ENCODE peak calls at places on chromosomes 6 and 20, in four cellular contexts. H is upper lobe of right lung, P is astrocyte of the spinal cord, I is heart left ventricle. D is an unnamed sample.

GRCh38 chr20:46299078-46299477 is 9.2 kb downstream of the CDH22 start:
- DNase-seq in H (no peak), P (no peak), I (no peak), D (no peak)

GRCh38 chr6:116971959-116972358 is 94.9 kb downstream of the RFX6 start:
- DNase-seq in H (no peak), P (peak), I (peak), D (peak)

GRCh38 chr6:54598787-54599309 is 247.7 kb upstream of the FAM83B start:
- DNase-seq in H (no peak), P (no peak), I (no peak), D (peak)

GRCh38 chr6:36847152-36847551 is 7.9 kb upstream of the CPNE5 start:
- DNase-seq in H (no peak), P (no peak), I (no peak), D (no peak)

GRCh38 chr6:159112714-159113113 is 56.5 kb upstream of the FNDC1 start:
- DNase-seq in H (no peak), P (no peak), I (no peak), D (no peak)

GRCh38 chr6:121595646-121596045 is 160.2 kb downstream of the GJA1 start:
- DNase-seq in H (no peak), P (no peak), I (no peak), D (no peak)

GRCh38 chr6:39296745-39297640 is 17.2 kb downstream of the KCNK17 start:
- DNase-seq in H (no peak), P (no peak), I (no peak), D (no peak)

GRCh38 chr6:148509789-148510581 is 167.3 kb downstream of the SASH1 start:
- DNase-seq in H (no peak), P (peak), I (peak), D (peak)

GRCh38 chr6:41576667-41577066 is 30.5 kb downstream of the FOXP4 start:
- DNase-seq in H (no peak), P (no peak), I (no peak), D (no peak)

GRCh38 chr20:25282034-25282781 is 34.3 kb downstream of the PYGB start:
- DNase-seq in H (peak), P (no peak), I (peak), D (no peak)

GRCh38 chr20:15889924-15890256 is 683.4 kb downstream of the KIF16B start:
- DNase-seq in H (no peak), P (no peak), I (no peak), D (no peak)

GRCh38 chr6:146041282-146041681 is 12.4 kb downstream of the GRM1 start:
- DNase-seq in H (no peak), P (peak), I (no peak), D (no peak)

GRCh38 chr6:152246554-152247337 is 390.4 kb downstream of the SYNE1 start:
- DNase-seq in H (no peak), P (no peak), I (no peak), D (no peak)

GRCh38 chr20:46388201-46388836 is 18.1 kb downstream of the ELMO2 start:
- DNase-seq in H (no peak), P (no peak), I (no peak), D (no peak)

GRCh38 chr20:54015496-54015895 is 54.9 kb downstream of the BCAS1 start:
- DNase-seq in H (no peak), P (no peak), I (no peak), D (no peak)

GRCh38 chr6:118580585-118581419 is 32.7 kb downstream of the PLN start:
- DNase-seq in H (no peak), P (peak), I (no peak), D (peak)

GRCh38 chr6:19279137-19279747 is 557.9 kb upstream of the ID4 start:
- DNase-seq in H (no peak), P (no peak), I (no peak), D (no peak)

GRCh38 chr6:169982461-169983386 is 231.3 kb downstream of the ERMARD start:
- DNase-seq in H (peak), P (no peak), I (no peak), D (no peak)

GRCh38 chr20:57290178-57290484 is 23.7 kb upstream of the BMP7 start:
- DNase-seq in H (no peak), P (no peak), I (no peak), D (no peak)

GRCh38 chr6:165571068-165571682 is 91.9 kb downstream of the PDE10A start:
- DNase-seq in H (no peak), P (peak), I (no peak), D (no peak)

GRCh38 chr20:36542019-36542488 is 735 bp downstream of the MYL9 start:
- DNase-seq in H (no peak), P (no peak), I (peak), D (no peak)

GRCh38 chr6:157235600-157236039 is 87.7 kb downstream of the TMEM242 start:
- DNase-seq in H (no peak), P (peak), I (peak), D (no peak)

GRCh38 chr6:36998723-36999466 is 6.6 kb upstream of the FGD2 start:
- DNase-seq in H (no peak), P (no peak), I (no peak), D (no peak)

GRCh38 chr6:41747256-41748101 is at the start of gene PGC:
- DNase-seq in H (no peak), P (no peak), I (no peak), D (no peak)

GRCh38 chr6:167683028-167683862 is 143.5 kb upstream of the AFDN start:
- DNase-seq in H (peak), P (peak), I (peak), D (no peak)

GRCh38 chr6:31175961-31176360 is 5.5 kb upstream of the POU5F1 start:
- DNase-seq in H (no peak), P (peak), I (no peak), D (no peak)

GRCh38 chr20:17442588-17442987 is 88.6 kb downstream of the BFSP1 start:
- DNase-seq in H (no peak), P (no peak), I (no peak), D (no peak)

GRCh38 chr20:32544893-32545840 is 40.0 kb downstream of the NOL4L start:
- DNase-seq in H (no peak), P (peak), I (no peak), D (no peak)

GRCh38 chr6:118187568-118188164 is 280.6 kb downstream of the SLC35F1 start:
- DNase-seq in H (no peak), P (no peak), I (no peak), D (peak)

GRCh38 chr20:43914697-43915208 is at the start of gene TOX2:
- DNase-seq in H (no peak), P (no peak), I (peak), D (no peak)

GRCh38 chr6:34771727-34772126 is 14.4 kb downstream of the SNRPC start:
- DNase-seq in H (no peak), P (peak), I (no peak), D (no peak)

GRCh38 chr20:45725134-45725533 is 3.0 kb downstream of the SPINT4 start:
- DNase-seq in H (no peak), P (no peak), I (no peak), D (no peak)

GRCh38 chr6:118668761-118669411 is 17.5 kb upstream of the CEP85L start:
- DNase-seq in H (no peak), P (peak), I (no peak), D (peak)

GRCh38 chr6:100664274-100665040 is 199.7 kb upstream of the SIM1 start:
- DNase-seq in H (no peak), P (peak), I (no peak), D (peak)

GRCh38 chr20:32534661-32535240 is 50.4 kb downstream of the NOL4L start:
- DNase-seq in H (no peak), P (no peak), I (no peak), D (no peak)

GRCh38 chr6:135722182-135722581 is 129.3 kb upstream of the PDE7B start:
- DNase-seq in H (no peak), P (no peak), I (no peak), D (no peak)

GRCh38 chr20:1953616-1954015 is 40.2 kb downstream of the PDYN start:
- DNase-seq in H (no peak), P (no peak), I (no peak), D (no peak)

GRCh38 chr6:100549406-100550167 is 84.9 kb upstream of the SIM1 start:
- DNase-seq in H (no peak), P (peak), I (no peak), D (peak)

GRCh38 chr6:82588020-82588419 is 224.4 kb downstream of the TPBG start:
- DNase-seq in H (no peak), P (no peak), I (no peak), D (no peak)

GRCh38 chr6:82589509-82590206 is 226.0 kb downstream of the TPBG start:
- DNase-seq in H (no peak), P (peak), I (no peak), D (peak)

DNA sequence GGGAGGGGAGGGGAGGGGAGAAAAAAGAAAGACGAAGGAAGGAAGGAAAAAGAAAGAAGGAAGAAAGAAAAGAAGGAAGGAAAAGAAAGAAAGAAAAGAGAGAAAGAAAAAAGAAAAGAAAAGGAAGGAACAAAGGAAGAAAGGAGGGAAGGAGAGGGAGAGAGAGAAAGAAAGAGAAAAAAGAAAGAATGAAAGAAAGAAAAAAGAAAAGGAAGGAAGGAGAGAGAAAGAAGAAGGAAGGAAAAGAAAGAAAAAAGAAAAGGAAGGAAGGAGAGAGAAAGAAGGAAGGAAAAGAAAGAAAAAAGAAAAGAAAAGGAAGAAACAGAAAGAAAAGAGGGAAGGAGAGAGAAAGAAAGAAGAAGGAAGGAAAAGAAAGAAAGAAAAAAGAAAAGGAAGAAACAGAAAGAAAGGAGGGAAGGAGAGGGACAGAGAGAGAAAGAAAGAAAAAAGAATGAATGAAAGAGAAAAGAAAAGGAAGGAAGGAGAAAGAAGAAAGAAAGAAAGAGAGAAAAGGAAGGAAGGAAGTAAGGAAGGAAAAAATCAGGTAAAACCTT is 225.3 kb downstream of the TPBG start:
- DNase-seq in H (no peak), P (no peak), I (no peak), D (no peak)
- TF ChIP-seq CTCF in H (no peak), P (no peak), I (no peak), D (no peak)

DNA sequence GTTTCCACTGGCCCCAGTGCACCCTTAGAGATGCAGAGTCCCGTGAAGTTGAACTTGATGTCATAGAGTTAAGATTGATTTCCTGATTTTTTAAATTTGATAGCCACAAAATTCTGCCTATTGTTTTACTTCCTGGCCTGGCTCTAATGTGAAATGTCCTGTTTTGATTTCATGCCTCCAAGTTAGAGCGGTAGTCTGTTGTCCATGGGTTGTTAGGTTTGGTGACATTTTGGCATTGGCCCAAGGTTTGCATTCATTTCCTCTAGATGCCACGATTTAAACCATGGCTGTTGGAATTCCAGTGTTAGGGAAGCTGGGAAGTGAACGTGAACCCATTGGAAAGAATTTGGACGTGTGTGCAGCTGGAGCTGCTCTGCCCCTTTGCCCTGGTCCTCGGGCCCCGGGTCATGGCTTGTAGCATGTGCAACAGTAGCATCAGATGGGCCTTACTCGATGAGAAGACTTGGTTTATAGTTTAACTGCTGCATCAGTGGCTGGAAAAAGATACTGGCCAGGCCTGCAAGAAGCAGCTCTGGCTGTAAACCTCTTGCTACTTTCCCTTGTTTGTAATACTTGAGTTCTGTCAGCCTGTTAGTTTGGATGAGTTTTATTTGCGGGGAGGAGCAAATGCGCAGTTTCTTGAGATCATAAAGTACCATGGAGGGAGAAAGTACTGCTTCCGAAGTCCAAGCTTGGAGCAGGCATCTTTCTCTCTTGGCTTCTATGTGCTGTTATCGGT is 121.5 kb upstream of the CLDN20 start:
- DNase-seq in H (no peak), P (peak), I (no peak), D (no peak)
- H3K4me3 ChIP-seq in H (no peak), P (no peak), I (no peak), D (no peak)

GRCh38 chr20:62679978-62680589 is 28.6 kb upstream of the NTSR1 start:
- DNase-seq in H (no peak), P (no peak), I (no peak), D (no peak)
- TF ChIP-seq CTCF in H (no peak), P (no peak), I (no peak), D (no peak)

GRCh38 chr6:150463852-150464251 is 95.0 kb downstream of the IYD start:
- DNase-seq in H (no peak), P (no peak), I (no peak), D (no peak)

GRCh38 chr6:150464966-150465365 is 96.2 kb downstream of the IYD start:
- DNase-seq in H (no peak), P (no peak), I (no peak), D (no peak)

GRCh38 chr6:150470131-150470530 is 101.3 kb downstream of the IYD start:
- DNase-seq in H (no peak), P (no peak), I (no peak), D (no peak)

GRCh38 chr6:150466196-150466595 is 97.4 kb downstream of the IYD start:
- DNase-seq in H (no peak), P (no peak), I (no peak), D (no peak)

GRCh38 chr6:150465610-150466009 is 96.8 kb downstream of the IYD start:
- DNase-seq in H (no peak), P (no peak), I (no peak), D (no peak)
- H3K4me3 ChIP-seq in H (no peak), P (no peak), I (no peak), D (no peak)

D was measured in AG09309.